ENCODE peak calls at places on chromosomes 7 and 10, in ten cellular contexts. Q is naive thymus-derived CD8-positive, alpha-beta T cell; J is brain pericyte; G is T-helper 1 cell; N is immature natural killer cell; O is SHP77; Y is ELF-1; Z is non-pigmented ciliary epithelial cell; B is body of pancreas; M is H4. X is an unnamed sample.

GRCh38 chr7:154241988-154242387 is 189.8 kb downstream of the DPP6 start:
- DNase-seq in Y (no peak), M (no peak), Z (no peak), J (no peak), B (no peak), O (no peak), G (no peak), N (no peak), Q (no peak), X (no peak)

GRCh38 chr7:64882341-64883112 is 20.5 kb upstream of the ZNF273 start:
- DNase-seq in J (no peak), G (no peak), Z (no peak), Y (peak; percentile 92), B (peak; percentile 67), M (no peak), O (no peak), N (no peak), Q (no peak), X (no peak)

GRCh38 chr7:70178787-70179186 is 580.5 kb downstream of the AUTS2 start:
- DNase-seq in G (no peak), O (no peak), Y (no peak), B (peak; percentile 10), N (no peak), M (peak; percentile 88), J (no peak), Z (no peak), Q (no peak), X (no peak)

GRCh38 chr7:155811895-155812761 is at the start of gene SHH:
- DNase-seq in J (no peak), N (no peak), Y (no peak), Q (peak; percentile 32), G (no peak), M (no peak), B (no peak), Z (no peak), O (no peak), X (no peak)

GRCh38 chr7:47508389-47509380 is 73.2 kb downstream of the TNS3 start:
- DNase-seq in B (no peak), Y (no peak), J (no peak), N (no peak), O (no peak), Q (no peak), M (peak; percentile 62), Z (no peak), G (no peak), X (no peak)

GRCh38 chr10:13587367-13587766 is 602 bp downstream of the PRPF18 start:
- DNase-seq in Y (peak; percentile 24), N (peak; percentile 1), O (no peak), G (no peak), Q (no peak), J (no peak), M (no peak), Z (no peak), B (no peak), X (no peak)

GRCh38 chr10:62861507-62861906 is 45.3 kb upstream of the EGR2 start:
- DNase-seq in Y (no peak), Q (no peak), J (no peak), O (no peak), M (no peak), Z (no peak), B (no peak), N (no peak), G (no peak), X (no peak)

GRCh38 chr7:47444376-47445098 is 137.4 kb downstream of the TNS3 start:
- DNase-seq in M (peak; percentile 75), Z (no peak), J (no peak), Y (no peak), G (no peak), N (no peak), B (peak; percentile 49), O (no peak), Q (no peak), X (peak; percentile 6)

GRCh38 chr7:155429651-155430050 is 28.3 kb upstream of the EN2 start:
- DNase-seq in Z (no peak), B (no peak), J (no peak), Q (no peak), O (no peak), Y (no peak), G (no peak), M (no peak), N (no peak), X (no peak)

GRCh38 chr10:118915161-118915560 is 114.4 kb upstream of the NANOS1 start:
- DNase-seq in B (no peak), Z (no peak), N (no peak), Y (no peak), Q (no peak), G (no peak), O (no peak), M (no peak), J (no peak), X (no peak)

GRCh38 chr7:47573758-47574472 is 8.0 kb downstream of the TNS3 start:
- DNase-seq in Z (no peak), J (no peak), B (peak; percentile 85), Q (no peak), Y (peak; percentile 68), O (no peak), M (peak; percentile 93), G (no peak), N (no peak), X (no peak)

GRCh38 chr7:22397981-22398380 is 41.0 kb upstream of the RAPGEF5 start:
- DNase-seq in G (no peak), B (no peak), Q (no peak), M (no peak), N (no peak), Z (no peak), Y (no peak), J (no peak), O (no peak), X (no peak)

GRCh38 chr10:22761569-22762220 is 47.3 kb upstream of the PIP4K2A start:
- DNase-seq in M (no peak), Q (no peak), B (no peak), Y (no peak), Z (no peak), N (no peak), J (no peak), O (no peak), G (no peak), X (no peak)

GRCh38 chr10:103510791-103511757 is 17.6 kb downstream of the NEURL1 start:
- DNase-seq in G (no peak), M (no peak), Q (peak; percentile 49), O (no peak), J (no peak), Y (no peak), N (no peak), Z (no peak), B (no peak), X (no peak)

GRCh38 chr7:111059826-111060225 is 31.1 kb upstream of the LRRN3 start:
- DNase-seq in O (no peak), G (no peak), Y (no peak), Q (no peak), M (no peak), J (no peak), B (no peak), Z (no peak), N (no peak), X (no peak)

GRCh38 chr10:44749141-44749540 is 162.0 kb upstream of the TMEM72 start:
- DNase-seq in B (no peak), Y (no peak), Z (no peak), N (no peak), Q (no peak), M (no peak), J (no peak), O (no peak), G (no peak), X (no peak)

GRCh38 chr7:155646669-155647068 is 2.2 kb downstream of the RBM33 start:
- DNase-seq in O (no peak), B (no peak), N (no peak), Z (no peak), Y (no peak), Q (no peak), M (no peak), G (no peak), J (no peak), X (no peak)

X was measured in naive B cell.